ENCODE peak calls at places on chromosome 18, in ten cellular contexts. Q is mucosa of gallbladder; C is brain microvascular endothelial cell; I is hypothalamus; E is activated CD8-positive, alpha-beta memory T cell treated with anti-CD3 and anti-CD28 coated beads, Interleukin-2, amount 50 U/mL, for 48 hours; T is EL; J is stimulated activated CD4-positive, alpha-beta T cell treated with anti-CD3 and anti-CD28 coated beads, Interleukin-2, amount 100 ng/mL, for 48 hours; S is GM19239; K is SW480; B is PC-3. Z is an unnamed sample.

GRCh38 chr18:63470751-63471150 is 6.0 kb upstream of the SERPINB5 start:
- DNase-seq in Q (no peak), C (no peak), I (no peak), E (no peak), T (no peak), J (no peak), S (no peak), K (no peak), B (no peak), Z (no peak)

GRCh38 chr18:7856733-7857132 is 289.6 kb downstream of the PTPRM start:
- DNase-seq in Q (no peak), C (peak; percentile 73), I (no peak), E (no peak), T (peak; percentile 41), J (no peak), S (no peak), K (peak; percentile 16), B (peak; percentile 19), Z (no peak)

GRCh38 chr18:27748336-27748735 is 428.6 kb downstream of the CDH2 start:
- DNase-seq in Q (no peak), C (no peak), I (no peak), E (no peak), T (no peak), J (no peak), S (no peak), K (no peak), B (no peak), Z (no peak)

GRCh38 chr18:11113046-11113548 is 36.3 kb downstream of the PIEZO2 start:
- DNase-seq in Q (no peak), C (no peak), I (no peak), E (no peak), T (no peak), J (no peak), S (no peak), K (no peak), B (no peak), Z (no peak)

GRCh38 chr18:74546751-74547530 is 12.6 kb downstream of the CNDP1 start:
- DNase-seq in Q (no peak), C (no peak), I (no peak), E (no peak), T (peak; percentile 75), J (no peak), S (no peak), K (no peak), B (peak; percentile 46), Z (no peak)

GRCh38 chr18:54607213-54607934 is 16.3 kb downstream of the DYNAP start:
- DNase-seq in Q (peak; percentile 59), C (no peak), I (no peak), E (no peak), T (no peak), J (no peak), S (no peak), K (peak; percentile 70), B (peak; percentile 87), Z (no peak)

GRCh38 chr18:32424696-32425095 is 46.0 kb downstream of the GAREM1 start:
- DNase-seq in Q (no peak), C (no peak), I (no peak), E (no peak), T (no peak), J (no peak), S (no peak), K (no peak), B (no peak), Z (no peak)

GRCh38 chr18:79584491-79585394 is 94.9 kb upstream of the CTDP1 start:
- DNase-seq in Q (no peak), C (no peak), I (no peak), E (no peak), T (no peak), J (no peak), S (no peak), K (no peak), B (no peak), Z (no peak)

GRCh38 chr18:48781041-48781989 is 169.4 kb downstream of the SMAD7 start:
- DNase-seq in Q (peak; percentile 74), C (peak; percentile 86), I (peak; percentile 59), E (no peak), T (no peak), J (no peak), S (no peak), K (no peak), B (no peak), Z (no peak)

GRCh38 chr18:9422816-9423519 is 52.3 kb upstream of the RALBP1 start:
- DNase-seq in Q (peak; percentile 75), C (no peak), I (no peak), E (no peak), T (no peak), J (no peak), S (no peak), K (no peak), B (peak; percentile 93), Z (no peak)

GRCh38 chr18:22459491-22459890 is 41.8 kb upstream of the CTAGE1 start:
- DNase-seq in Q (no peak), C (no peak), I (no peak), E (no peak), T (no peak), J (no peak), S (no peak), K (no peak), B (no peak), Z (no peak)

GRCh38 chr18:261398-262073 is 6.3 kb downstream of the THOC1 start:
- DNase-seq in Q (no peak), C (no peak), I (no peak), E (no peak), T (no peak), J (no peak), S (no peak), K (no peak), B (no peak), Z (no peak)

GRCh38 chr18:78980279-78980771 is 707 bp downstream of the SALL3 start:
- DNase-seq in Q (no peak), C (no peak), I (no peak), E (no peak), T (no peak), J (no peak), S (no peak), K (no peak), B (no peak), Z (no peak)

GRCh38 chr18:31931886-31932240 is 11.1 kb downstream of the TRAPPC8 start:
- DNase-seq in Q (no peak), C (peak; percentile 4), I (no peak), E (no peak), T (peak; percentile 72), J (no peak), S (no peak), K (no peak), B (no peak), Z (no peak)

GRCh38 chr18:22346968-22347611 is 70.6 kb downstream of the CTAGE1 start:
- DNase-seq in Q (peak; percentile 81), C (peak; percentile 62), I (no peak), E (no peak), T (peak; percentile 67), J (no peak), S (no peak), K (no peak), B (no peak), Z (no peak)